ENCODE peak calls at places on chromosome 20, in nine cellular contexts. L is cardiac muscle cell, I is HFFc6, X is tibial nerve, C is SK-N-SH, J is AG04450, B is kidney, U is osteocyte, Y is mammary epithelial cell. T is an unnamed sample.
A peak's percentile ranks its signal among the peaks of the same experiment; 100 is the strongest.

GRCh38 chr20:52888096-52888495 is 84.1 kb upstream of the TSHZ2 start:
- DNase-seq in Y (peak; percentile 51), C (no peak), X (no peak), J (no peak), L (no peak), B (no peak), U (no peak), I (no peak), T (no peak)

GRCh38 chr20:2402271-2402980 is 21.7 kb downstream of the TGM6 start:
- DNase-seq in C (peak; percentile 48), I (peak; percentile 68), B (no peak), L (peak; percentile 30), U (peak; percentile 23), X (no peak), J (no peak), Y (peak; percentile 68), T (no peak)

GRCh38 chr20:18019068-18019467 is 38.6 kb downstream of the OVOL2 start:
- DNase-seq in X (no peak), C (peak; percentile 41), U (no peak), B (no peak), I (no peak), Y (no peak), L (no peak), J (no peak), T (no peak)

GRCh38 chr20:35730583-35731468 is 11.2 kb downstream of the RBM39 start:
- DNase-seq in B (no peak), C (no peak), J (no peak), Y (no peak), U (no peak), L (no peak), I (no peak), X (no peak), T (no peak)

GRCh38 chr20:32484221-32485125 is 100.7 kb downstream of the NOL4L start:
- DNase-seq in Y (no peak), U (peak; percentile 89), B (peak; percentile 86), I (no peak), L (peak; percentile 64), J (no peak), X (no peak), C (peak; percentile 81), T (peak; percentile 87)

GRCh38 chr20:57350086-57350710 is 857 bp upstream of the RAE1 start:
- DNase-seq in J (no peak), I (no peak), C (no peak), B (peak; percentile 53), X (no peak), L (no peak), Y (no peak), U (no peak), T (no peak)

GRCh38 chr20:4904127-4904860 is 97.0 kb downstream of the SLC23A2 start:
- DNase-seq in L (no peak), C (no peak), X (no peak), Y (no peak), J (no peak), I (no peak), U (no peak), B (no peak), T (no peak)

GRCh38 chr20:43914286-43914685 is 366 bp upstream of the TOX2 start:
- DNase-seq in X (no peak), Y (no peak), B (no peak), L (no peak), C (no peak), I (no peak), U (no peak), J (no peak), T (no peak)

GRCh38 chr20:50198716-50199115 is 8.1 kb downstream of the CEBPB start:
- DNase-seq in Y (no peak), X (no peak), U (no peak), C (no peak), B (no peak), L (no peak), I (no peak), J (no peak), T (no peak)

GRCh38 chr20:50200482-50201104 is 10.0 kb downstream of the CEBPB start:
- DNase-seq in U (no peak), B (no peak), I (no peak), X (no peak), L (no peak), C (no peak), J (no peak), Y (no peak), T (no peak)

GRCh38 chr20:50203951-50204937 is 13.6 kb downstream of the CEBPB start:
- DNase-seq in U (no peak), Y (no peak), L (no peak), J (no peak), I (no peak), X (no peak), C (no peak), B (no peak), T (no peak)

GRCh38 chr20:50199703-50200102 is 9.1 kb downstream of the CEBPB start:
- DNase-seq in U (no peak), X (no peak), B (no peak), L (no peak), I (no peak), Y (no peak), J (no peak), C (no peak), T (no peak)

GRCh38 chr20:50202677-50203076 is 12.0 kb downstream of the CEBPB start:
- DNase-seq in L (no peak), Y (no peak), X (no peak), C (no peak), U (no peak), B (no peak), I (no peak), J (no peak), T (no peak)
- TF ChIP-seq CTCF in L (no peak), Y (no peak), X (no peak), C (no peak), U (no peak), B (no peak), I (no peak), J (no peak), T (no peak)

GRCh38 chr20:63706027-63706695 is 1.6 kb downstream of the ARFRP1 start:
- DNase-seq in L (no peak), U (no peak), B (no peak), X (no peak), J (no peak), I (no peak), Y (no peak), C (no peak), T (no peak)

GRCh38 chr20:63705232-63706026 is 2.3 kb downstream of the ARFRP1 start:
- DNase-seq in J (no peak), X (no peak), U (no peak), C (no peak), Y (no peak), I (no peak), L (no peak), B (no peak), T (no peak)

GRCh38 chr20:63707558-63708300 is at the start of the genes ARFRP1 and ZGPAT:
- DNase-seq in C (peak; percentile 96), I (peak; percentile 58), Y (peak; percentile 81), L (peak; percentile 95), J (peak; percentile 16), U (peak; percentile 91), X (peak; percentile 79), B (peak; percentile 97), T (peak; percentile 88)

GRCh38 chr20:63708301-63709148 is 686 bp downstream of the ZGPAT start:
- DNase-seq in I (no peak), B (peak; percentile 79), C (peak; percentile 12), Y (peak; percentile 37), L (no peak), J (no peak), U (no peak), X (no peak), T (no peak)

DNA sequence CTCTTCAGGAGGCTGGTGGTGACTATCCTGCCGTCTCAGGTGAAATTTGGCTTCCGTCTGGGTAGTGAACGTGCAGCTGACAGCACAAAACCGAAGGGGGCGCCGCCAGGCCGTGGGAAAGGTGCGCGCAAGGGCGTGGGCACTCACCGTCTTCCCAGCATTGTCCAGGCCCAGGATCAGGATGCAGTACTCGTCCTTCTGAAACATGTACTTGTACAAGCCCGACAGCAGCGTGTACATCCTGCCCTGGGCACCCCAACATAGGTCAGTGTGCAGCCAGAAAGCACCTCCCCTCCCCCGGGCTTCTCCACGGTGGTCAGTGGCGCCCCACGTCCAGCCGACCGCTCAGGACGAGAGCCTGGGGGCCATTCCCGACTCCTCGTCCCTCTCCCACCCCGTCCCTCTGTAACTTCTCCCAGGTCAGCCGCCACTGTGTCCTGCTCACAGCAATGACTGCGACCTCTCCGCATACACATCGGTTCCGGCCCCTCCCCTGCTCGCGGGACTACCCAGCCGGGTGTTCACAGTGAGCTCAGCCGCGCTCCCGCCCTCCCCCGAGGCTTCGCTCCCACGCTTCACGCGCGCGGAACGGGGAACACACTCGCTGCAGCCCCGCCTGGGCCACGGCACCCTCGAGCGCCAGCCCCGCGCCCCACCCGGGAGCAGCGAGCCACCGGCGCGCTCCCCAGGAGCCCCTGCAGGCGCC is 771 bp downstream of the ARFRP1 start:
- DNase-seq in L (peak; percentile 40), I (peak; percentile 22), J (no peak), X (no peak), C (peak; percentile 70), B (peak; percentile 87), U (peak; percentile 84), Y (peak; percentile 59), T (peak; percentile 75)
- TF ChIP-seq CTCF in L (peak; percentile 31), I (peak; percentile 52), J (peak; percentile 30), X (no peak), C (peak; percentile 24), B (peak; percentile 35), U (peak; percentile 38), Y (peak; percentile 39), T (peak; percentile 42)

GRCh38 chr20:51382111-51382985 is 160.2 kb downstream of the NFATC2 start:
- DNase-seq in Y (no peak), L (no peak), I (no peak), U (no peak), B (no peak), J (no peak), C (no peak), X (no peak), T (no peak)

GRCh38 chr20:51379601-51380341 is 162.7 kb downstream of the NFATC2 start:
- DNase-seq in X (no peak), U (no peak), I (no peak), Y (no peak), J (no peak), L (no peak), B (no peak), C (no peak), T (no peak)

GRCh38 chr20:51382986-51383821 is 159.3 kb downstream of the NFATC2 start:
- DNase-seq in Y (no peak), J (no peak), L (no peak), I (no peak), B (no peak), C (no peak), X (no peak), U (no peak), T (no peak)

GRCh38 chr20:51380401-51381385 is 161.8 kb downstream of the NFATC2 start:
- DNase-seq in L (peak; percentile 36), B (no peak), X (no peak), Y (no peak), J (no peak), I (no peak), U (no peak), C (no peak), T (no peak)

GRCh38 chr20:51381557-51381956 is 161.0 kb downstream of the NFATC2 start:
- DNase-seq in B (no peak), U (no peak), X (no peak), I (no peak), Y (no peak), C (no peak), L (no peak), J (no peak), T (no peak)
- TF ChIP-seq CTCF in B (no peak), U (no peak), X (no peak), I (peak; percentile 44), Y (no peak), C (no peak), L (no peak), J (no peak), T (no peak)

GRCh38 chr20:48930035-48930434 is 8.5 kb downstream of the ARFGEF2 start:
- DNase-seq in I (no peak), B (no peak), L (no peak), Y (no peak), X (no peak), C (no peak), J (no peak), U (no peak), T (no peak)
- TF ChIP-seq CTCF in I (no peak), B (no peak), L (no peak), Y (no peak), X (no peak), C (no peak), J (no peak), U (no peak), T (no peak)

T was measured in type B pancreatic cell.